ENCODE peak calls at places on chromosomes 5 and 9, in ten cellular contexts. One of them, this sample, is unnamed.

GRCh38 chr5:105133087-105133486 is 1570.5 kb upstream of the NUDT12 start:
- DNase-seq in cardiac fibroblast: no peak
- DNase-seq in suprapubic skin: no peak
- DNase-seq in CD8-positive, alpha-beta T cell: no peak
- DNase-seq in tibial nerve: no peak
- DNase-seq in stomach: no peak
- DNase-seq in dorsolateral prefrontal cortex: no peak
- DNase-seq in HCT116: no peak
- DNase-seq in foreskin fibroblast: no peak
- DNase-seq in MM.1S: no peak
- DNase-seq in this sample: no peak

GRCh38 chr9:115625954-115626353 is 508.0 kb upstream of the TNC start:
- DNase-seq in MM.1S: no peak
- DNase-seq in foreskin fibroblast: no peak
- DNase-seq in CD8-positive, alpha-beta T cell: no peak
- DNase-seq in dorsolateral prefrontal cortex: no peak
- DNase-seq in HCT116: no peak
- DNase-seq in cardiac fibroblast: no peak
- DNase-seq in stomach: no peak
- DNase-seq in suprapubic skin: no peak
- DNase-seq in tibial nerve: no peak
- DNase-seq in this sample: no peak

GRCh38 chr5:128436825-128437224 is 101.2 kb downstream of the FBN2 start:
- DNase-seq in dorsolateral prefrontal cortex: no peak
- DNase-seq in stomach: no peak
- DNase-seq in cardiac fibroblast: peak; percentile 83
- DNase-seq in HCT116: peak; percentile 76
- DNase-seq in tibial nerve: no peak
- DNase-seq in MM.1S: no peak
- DNase-seq in CD8-positive, alpha-beta T cell: no peak
- DNase-seq in suprapubic skin: no peak
- DNase-seq in foreskin fibroblast: peak; percentile 72
- DNase-seq in this sample: peak; percentile 86

GRCh38 chr5:122183098-122183794 is 53.9 kb downstream of the ZNF474 start:
- DNase-seq in foreskin fibroblast: no peak
- DNase-seq in tibial nerve: peak; percentile 25
- DNase-seq in CD8-positive, alpha-beta T cell: no peak
- DNase-seq in MM.1S: no peak
- DNase-seq in cardiac fibroblast: peak; percentile 91
- DNase-seq in suprapubic skin: peak; percentile 82
- DNase-seq in dorsolateral prefrontal cortex: peak; percentile 49
- DNase-seq in HCT116: no peak
- DNase-seq in stomach: peak; percentile 40
- DNase-seq in this sample: peak; percentile 89

GRCh38 chr5:322942-323879 is 1.7 kb downstream of the AHRR start:
- DNase-seq in MM.1S: no peak
- DNase-seq in stomach: no peak
- DNase-seq in foreskin fibroblast: peak; percentile 40
- DNase-seq in suprapubic skin: peak; percentile 75
- DNase-seq in tibial nerve: no peak
- DNase-seq in dorsolateral prefrontal cortex: no peak
- DNase-seq in CD8-positive, alpha-beta T cell: no peak
- DNase-seq in HCT116: no peak
- DNase-seq in cardiac fibroblast: no peak
- DNase-seq in this sample: no peak

GRCh38 chr5:74851684-74852353 is 14.4 kb downstream of the FAM169A start:
- DNase-seq in MM.1S: peak; percentile 69
- DNase-seq in foreskin fibroblast: peak; percentile 20
- DNase-seq in tibial nerve: no peak
- DNase-seq in CD8-positive, alpha-beta T cell: no peak
- DNase-seq in dorsolateral prefrontal cortex: no peak
- DNase-seq in suprapubic skin: no peak
- DNase-seq in stomach: no peak
- DNase-seq in cardiac fibroblast: peak; percentile 63
- DNase-seq in HCT116: no peak
- DNase-seq in this sample: peak; percentile 49

GRCh38 chr5:31381299-31381698 is 150.6 kb downstream of the DROSHA start:
- DNase-seq in CD8-positive, alpha-beta T cell: no peak
- DNase-seq in stomach: no peak
- DNase-seq in HCT116: no peak
- DNase-seq in MM.1S: no peak
- DNase-seq in tibial nerve: no peak
- DNase-seq in cardiac fibroblast: no peak
- DNase-seq in foreskin fibroblast: no peak
- DNase-seq in dorsolateral prefrontal cortex: no peak
- DNase-seq in suprapubic skin: no peak
- DNase-seq in this sample: no peak

GRCh38 chr9:111348821-111349271 is 18.8 kb upstream of the OR2K2 start:
- DNase-seq in foreskin fibroblast: peak; percentile 67
- DNase-seq in suprapubic skin: no peak
- DNase-seq in CD8-positive, alpha-beta T cell: no peak
- DNase-seq in cardiac fibroblast: peak; percentile 53
- DNase-seq in MM.1S: no peak
- DNase-seq in tibial nerve: no peak
- DNase-seq in HCT116: no peak
- DNase-seq in stomach: peak; percentile 63
- DNase-seq in dorsolateral prefrontal cortex: no peak
- DNase-seq in this sample: no peak

GRCh38 chr5:143309661-143310431 is 93.6 kb downstream of the NR3C1 start:
- DNase-seq in suprapubic skin: no peak
- DNase-seq in MM.1S: no peak
- DNase-seq in HCT116: no peak
- DNase-seq in tibial nerve: no peak
- DNase-seq in dorsolateral prefrontal cortex: no peak
- DNase-seq in foreskin fibroblast: no peak
- DNase-seq in cardiac fibroblast: peak; percentile 82
- DNase-seq in CD8-positive, alpha-beta T cell: no peak
- DNase-seq in stomach: no peak
- DNase-seq in this sample: peak; percentile 50

GRCh38 chr5:134510970-134511795 is 14.3 kb upstream of the JADE2 start:
- DNase-seq in dorsolateral prefrontal cortex: no peak
- DNase-seq in suprapubic skin: no peak
- DNase-seq in tibial nerve: no peak
- DNase-seq in stomach: no peak
- DNase-seq in MM.1S: no peak
- DNase-seq in CD8-positive, alpha-beta T cell: peak; percentile 25
- DNase-seq in cardiac fibroblast: peak; percentile 61
- DNase-seq in HCT116: no peak
- DNase-seq in foreskin fibroblast: peak; percentile 29
- DNase-seq in this sample: peak; percentile 39

GRCh38 chr9:21995652-21996275 is 1.2 kb downstream of the CDKN2B-AS1 start:
- DNase-seq in cardiac fibroblast: peak; percentile 72
- DNase-seq in tibial nerve: no peak
- DNase-seq in foreskin fibroblast: no peak
- DNase-seq in suprapubic skin: no peak
- DNase-seq in dorsolateral prefrontal cortex: peak; percentile 52
- DNase-seq in stomach: peak; percentile 46
- DNase-seq in MM.1S: no peak
- DNase-seq in HCT116: no peak
- DNase-seq in CD8-positive, alpha-beta T cell: peak; percentile 22
- DNase-seq in this sample: peak; percentile 68
- TF ChIP-seq CTCF in cardiac fibroblast: peak; percentile 15
- TF ChIP-seq CTCF in tibial nerve: no peak
- TF ChIP-seq CTCF in foreskin fibroblast: peak; percentile 29
- TF ChIP-seq CTCF in suprapubic skin: peak; percentile 6
- TF ChIP-seq CTCF in dorsolateral prefrontal cortex: peak; percentile 41
- TF ChIP-seq CTCF in stomach: no peak
- TF ChIP-seq CTCF in MM.1S: no peak
- TF ChIP-seq CTCF in HCT116: no peak
- TF ChIP-seq CTCF in CD8-positive, alpha-beta T cell: no peak
- TF ChIP-seq CTCF in this sample: peak; percentile 35

GRCh38 chr5:133289686-133290367 is 238.0 kb downstream of the HSPA4 start:
- DNase-seq in foreskin fibroblast: no peak
- DNase-seq in HCT116: no peak
- DNase-seq in dorsolateral prefrontal cortex: no peak
- DNase-seq in tibial nerve: no peak
- DNase-seq in stomach: no peak
- DNase-seq in cardiac fibroblast: no peak
- DNase-seq in CD8-positive, alpha-beta T cell: no peak
- DNase-seq in suprapubic skin: no peak
- DNase-seq in MM.1S: peak; percentile 4
- DNase-seq in this sample: no peak

GRCh38 chr5:133292300-133292699 is 240.5 kb downstream of the HSPA4 start:
- DNase-seq in dorsolateral prefrontal cortex: peak; percentile 67
- DNase-seq in stomach: no peak
- DNase-seq in CD8-positive, alpha-beta T cell: no peak
- DNase-seq in suprapubic skin: no peak
- DNase-seq in MM.1S: peak; percentile 4
- DNase-seq in HCT116: peak; percentile 69
- DNase-seq in tibial nerve: no peak
- DNase-seq in cardiac fibroblast: no peak
- DNase-seq in foreskin fibroblast: no peak
- DNase-seq in this sample: no peak

GRCh38 chr5:133291524-133291923 is 239.7 kb downstream of the HSPA4 start:
- DNase-seq in suprapubic skin: no peak
- DNase-seq in dorsolateral prefrontal cortex: no peak
- DNase-seq in MM.1S: peak; percentile 3
- DNase-seq in cardiac fibroblast: no peak
- DNase-seq in tibial nerve: no peak
- DNase-seq in foreskin fibroblast: no peak
- DNase-seq in stomach: no peak
- DNase-seq in HCT116: no peak
- DNase-seq in CD8-positive, alpha-beta T cell: no peak
- DNase-seq in this sample: no peak

GRCh38 chr5:133293953-133294352 is 242.1 kb downstream of the HSPA4 start:
- DNase-seq in dorsolateral prefrontal cortex: no peak
- DNase-seq in foreskin fibroblast: no peak
- DNase-seq in cardiac fibroblast: no peak
- DNase-seq in MM.1S: peak; percentile 5
- DNase-seq in HCT116: no peak
- DNase-seq in tibial nerve: no peak
- DNase-seq in stomach: no peak
- DNase-seq in suprapubic skin: no peak
- DNase-seq in CD8-positive, alpha-beta T cell: no peak
- DNase-seq in this sample: no peak

GRCh38 chr5:133290669-133291235 is 238.9 kb downstream of the HSPA4 start:
- DNase-seq in CD8-positive, alpha-beta T cell: no peak
- DNase-seq in HCT116: no peak
- DNase-seq in cardiac fibroblast: no peak
- DNase-seq in suprapubic skin: no peak
- DNase-seq in stomach: no peak
- DNase-seq in foreskin fibroblast: no peak
- DNase-seq in dorsolateral prefrontal cortex: no peak
- DNase-seq in MM.1S: no peak
- DNase-seq in tibial nerve: no peak
- DNase-seq in this sample: no peak
- H3K4me3 ChIP-seq in CD8-positive, alpha-beta T cell: no peak overlapping the region
- H3K4me3 ChIP-seq in HCT116: no peak overlapping the region
- H3K4me3 ChIP-seq in cardiac fibroblast: no peak overlapping the region
- H3K4me3 ChIP-seq in suprapubic skin: no peak overlapping the region
- H3K4me3 ChIP-seq in stomach: no peak overlapping the region
- H3K4me3 ChIP-seq in foreskin fibroblast: no peak overlapping the region
- H3K4me3 ChIP-seq in dorsolateral prefrontal cortex: no peak overlapping the region
- H3K4me3 ChIP-seq in MM.1S: no peak overlapping the region
- H3K4me3 ChIP-seq in tibial nerve: no peak overlapping the region
- H3K4me3 ChIP-seq in this sample: no peak overlapping the region

DNA sequence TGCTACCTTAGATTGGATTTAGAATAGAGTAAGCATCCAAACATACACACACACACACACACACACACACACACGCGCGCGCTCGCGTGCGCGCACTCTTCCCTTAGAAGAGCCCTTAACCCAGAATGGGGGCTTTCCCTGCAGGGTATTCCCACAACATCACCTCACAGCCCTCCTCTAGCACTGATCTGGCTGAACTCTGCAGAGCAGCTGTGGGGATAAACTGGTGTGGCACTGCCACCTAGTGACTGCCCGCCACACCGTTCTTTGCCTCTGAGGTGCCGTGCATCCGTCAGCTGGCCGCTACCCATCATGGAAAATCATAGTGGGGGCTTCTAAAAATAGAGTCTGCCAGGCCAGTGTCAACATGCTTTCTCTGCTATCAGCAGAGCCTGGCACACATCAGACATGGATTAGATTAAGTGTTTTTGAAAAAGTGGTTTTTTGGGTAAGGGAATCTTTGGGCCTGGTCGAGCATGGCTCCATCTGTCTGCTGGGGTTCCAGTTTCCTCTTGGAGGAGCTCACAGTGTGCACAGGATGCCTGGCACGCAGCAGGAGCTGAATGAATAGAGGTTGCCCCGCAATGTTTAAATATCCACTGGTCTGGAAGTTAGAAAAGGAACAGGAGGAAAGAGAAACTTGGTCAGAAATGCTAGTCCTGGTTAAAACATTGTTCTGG is 88.1 kb downstream of the KCNN2 start:
- DNase-seq in suprapubic skin: no peak
- DNase-seq in HCT116: peak; percentile 21
- DNase-seq in foreskin fibroblast: peak; percentile 37
- DNase-seq in CD8-positive, alpha-beta T cell: peak; percentile 22
- DNase-seq in dorsolateral prefrontal cortex: peak; percentile 83
- DNase-seq in cardiac fibroblast: peak; percentile 64
- DNase-seq in MM.1S: peak; percentile 61
- DNase-seq in tibial nerve: peak; percentile 64
- DNase-seq in stomach: peak; percentile 63
- DNase-seq in this sample: peak; percentile 52
- TF ChIP-seq CTCF in suprapubic skin: peak; percentile 69
- TF ChIP-seq CTCF in HCT116: peak; percentile 85
- TF ChIP-seq CTCF in foreskin fibroblast: peak; percentile 87
- TF ChIP-seq CTCF in CD8-positive, alpha-beta T cell: peak; percentile 22
- TF ChIP-seq CTCF in dorsolateral prefrontal cortex: peak; percentile 92
- TF ChIP-seq CTCF in cardiac fibroblast: peak; percentile 82
- TF ChIP-seq CTCF in MM.1S: peak; percentile 91
- TF ChIP-seq CTCF in tibial nerve: peak; percentile 69
- TF ChIP-seq CTCF in stomach: no peak
- TF ChIP-seq CTCF in this sample: peak; percentile 91

DNA sequence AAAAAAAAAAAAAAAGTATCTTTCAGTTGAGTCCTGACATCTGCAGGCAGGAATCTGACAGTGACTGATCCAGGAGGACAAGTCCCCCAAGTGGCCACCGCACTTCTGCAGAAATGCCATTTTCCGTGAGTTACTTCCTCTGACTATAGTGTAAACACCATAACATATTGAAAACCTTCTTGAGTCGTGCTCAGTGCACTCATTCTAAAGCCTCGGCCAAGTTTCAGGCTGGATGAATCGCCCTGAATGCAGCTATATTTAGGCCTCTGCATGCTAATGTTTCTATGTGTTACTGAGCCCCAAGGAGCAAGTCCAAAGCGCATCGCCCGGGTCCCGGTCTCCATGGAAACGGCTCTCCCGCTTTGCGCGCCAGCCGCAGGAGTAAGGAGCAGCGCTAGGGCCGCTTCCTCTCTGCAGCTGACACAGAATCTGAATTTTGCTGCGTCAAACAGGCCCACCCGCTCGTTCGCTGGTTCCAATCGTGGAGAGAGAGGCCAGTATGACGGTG is 335.4 kb downstream of the MSX2 start:
- DNase-seq in cardiac fibroblast: peak; percentile 2
- DNase-seq in MM.1S: peak; percentile 27
- DNase-seq in foreskin fibroblast: no peak
- DNase-seq in stomach: no peak
- DNase-seq in CD8-positive, alpha-beta T cell: no peak
- DNase-seq in HCT116: peak; percentile 10
- DNase-seq in suprapubic skin: no peak
- DNase-seq in tibial nerve: no peak
- DNase-seq in dorsolateral prefrontal cortex: peak; percentile 93
- DNase-seq in this sample: peak; percentile 80
- H3K4me3 ChIP-seq in cardiac fibroblast: no peak overlapping the region
- H3K4me3 ChIP-seq in MM.1S: peak overlapping the region; percentile 52
- H3K4me3 ChIP-seq in foreskin fibroblast: no peak overlapping the region
- H3K4me3 ChIP-seq in stomach: peak overlapping the region; percentile 15
- H3K4me3 ChIP-seq in CD8-positive, alpha-beta T cell: peak overlapping the region; percentile 45
- H3K4me3 ChIP-seq in HCT116: no peak overlapping the region
- H3K4me3 ChIP-seq in suprapubic skin: no peak overlapping the region
- H3K4me3 ChIP-seq in tibial nerve: no peak overlapping the region
- H3K4me3 ChIP-seq in dorsolateral prefrontal cortex: no peak overlapping the region
- H3K4me3 ChIP-seq in this sample: peak overlapping the region; percentile 12